ENCODE peak calls at places on chromosomes 16 and 17, in four cellular contexts. O, B, N and X are unnamed samples.

GRCh38 chr17:80978499-80979497 is 12.8 kb upstream of the CHMP6 start:
- DNase-seq in O (no peak), B (no peak), N (no peak), X (no peak)

GRCh38 chr16:14388243-14388642 is 241.8 kb downstream of the PARN start:
- DNase-seq in O (no peak), B (no peak), N (no peak), X (no peak)

GRCh38 chr16:11347831-11348230 is 2.6 kb downstream of the RMI2 start:
- DNase-seq in N (no peak), B (no peak), O (no peak), X (peak)

GRCh38 chr17:17297217-17297616 is 6.0 kb upstream of the NT5M start:
- DNase-seq in O (no peak), N (no peak), B (no peak), X (no peak)

GRCh38 chr17:81097134-81097942 is 62.4 kb downstream of the BAIAP2 start:
- DNase-seq in N (peak), O (peak), B (peak), X (peak)

GRCh38 chr17:79218825-79219200 is 144.2 kb downstream of the ENGASE start:
- DNase-seq in B (no peak), N (no peak), O (no peak), X (no peak)

GRCh38 chr17:81909966-81910839 is 996 bp downstream of the PCYT2 start:
- DNase-seq in N (no peak), O (peak), B (no peak), X (no peak)

GRCh38 chr17:82863646-82863940 is 23.8 kb upstream of the ZNF750 start:
- DNase-seq in B (no peak), O (peak), N (no peak), X (no peak)

GRCh38 chr16:81627024-81627423 is 152.1 kb upstream of the PLCG2 start:
- DNase-seq in N (no peak), O (peak), B (no peak), X (no peak)